ENCODE peak calls at places on chromosomes 4 and X, in five cellular contexts. V, G, A, W and O are unnamed samples.

GRCh38 chr4:119728692-119729593 is 100.3 kb upstream of the PDE5A start:
- DNase-seq in G (no peak), V (no peak), W (no peak), A (no peak), O (no peak)

GRCh38 chr4:181259081-181259480 is 984.1 kb upstream of the TENM3 start:
- DNase-seq in G (no peak), V (no peak), A (no peak), W (no peak), O (no peak)

GRCh38 chrX:109537324-109537665 is 651 bp downstream of the NXT2 start:
- DNase-seq in V (peak; percentile 30), G (no peak), W (peak; percentile 72), A (no peak), O (no peak)

GRCh38 chr4:54384563-54384962 is 155.5 kb downstream of the PDGFRA start:
- DNase-seq in G (peak; percentile 6), A (peak; percentile 24), V (no peak), W (peak; percentile 69), O (no peak)

GRCh38 chr4:109214622-109215350 is 87.7 kb downstream of the COL25A1 start:
- DNase-seq in W (peak; percentile 10), V (no peak), G (no peak), A (no peak), O (no peak)

GRCh38 chr4:73772353-73772752 is 32.0 kb downstream of the CXCL8 start:
- DNase-seq in V (no peak), W (no peak), G (no peak), A (no peak), O (no peak)

GRCh38 chr4:90730752-90731151 is 603.6 kb downstream of the CCSER1 start:
- DNase-seq in A (no peak), V (no peak), G (no peak), W (no peak), O (no peak)

GRCh38 chr4:112145820-112146813 is 863 bp downstream of the FAM241A start:
- DNase-seq in G (no peak), W (peak; percentile 79), A (peak; percentile 41), V (peak; percentile 58), O (no peak)

GRCh38 chr4:108160741-108161352 is 7.9 kb downstream of the LEF1 start:
- DNase-seq in A (no peak), V (no peak), G (no peak), W (no peak), O (no peak)

GRCh38 chr4:170122252-170122651 is 32.5 kb upstream of the AADAT start:
- DNase-seq in G (no peak), V (no peak), A (no peak), W (no peak), O (no peak)
- H3K27ac ChIP-seq in G (no peak overlapping the region), V (no peak overlapping the region), A (no peak overlapping the region), W (no peak overlapping the region), O (no peak overlapping the region)

GRCh38 chr4:39166670-39167069 is 15.7 kb upstream of the WDR19 start:
- DNase-seq in A (no peak), G (no peak), V (no peak), W (no peak), O (no peak)
- H3K27ac ChIP-seq in A (no peak overlapping the region), G (no peak overlapping the region), V (no peak overlapping the region), W (no peak overlapping the region), O (no peak overlapping the region)

DNA sequence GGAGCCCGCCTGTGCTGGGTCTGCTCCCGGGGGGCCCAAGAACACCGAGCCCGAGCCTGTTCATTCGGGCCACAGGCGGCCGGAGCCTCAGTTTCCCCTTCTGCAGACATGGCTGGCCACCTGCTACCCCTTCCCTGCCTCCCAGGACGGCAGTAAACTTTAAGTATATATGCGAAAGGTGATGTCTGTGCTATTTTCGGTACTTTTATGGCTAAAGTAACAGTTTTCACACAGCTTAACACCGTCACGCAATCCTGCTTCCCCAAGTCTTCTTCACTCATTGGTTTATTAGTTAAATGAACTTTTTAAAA is 464 bp downstream of the ANAPC4 start:
- DNase-seq in A (no peak), G (no peak), V (no peak), W (no peak), O (no peak)
- H3K27ac ChIP-seq in A (peak overlapping the region; percentile 74), G (peak overlapping the region; percentile 65), V (peak overlapping the region; percentile 48), W (no peak overlapping the region), O (peak overlapping the region; percentile 68)

GRCh38 chr4:10606483-10607155 is 77.9 kb downstream of the CLNK start:
- DNase-seq in A (no peak), G (no peak), V (no peak), W (no peak), O (no peak)
- H3K27ac ChIP-seq in A (no peak overlapping the region), G (no peak overlapping the region), V (no peak overlapping the region), W (no peak overlapping the region), O (no peak overlapping the region)

GRCh38 chr4:162274354-162274753 is 110.6 kb upstream of the FSTL5 start:
- DNase-seq in W (no peak), A (no peak), G (no peak), V (no peak), O (peak; percentile 11)
- H3K27ac ChIP-seq in W (no peak overlapping the region), A (no peak overlapping the region), G (no peak overlapping the region), V (no peak overlapping the region), O (no peak overlapping the region)